ENCODE peak calls at places on chromosomes 13 and 19, in five cellular contexts. P, O, H, D and I are unnamed samples.

GRCh38 chr19:27794444-27795042 is 1418.4 kb downstream of the UQCRFS1 start:
- DNase-seq in P (peak; percentile 3), O (peak; percentile 47), H (peak; percentile 59), D (peak; percentile 81), I (peak; percentile 61)

GRCh38 chr19:5430237-5430636 is 25.0 kb upstream of the ZNRF4 start:
- DNase-seq in P (no peak), O (no peak), H (peak; percentile 72), D (peak; percentile 23), I (no peak)

GRCh38 chr13:106376411-106377112 is 158.9 kb downstream of the EFNB2 start:
- DNase-seq in P (no peak), O (peak; percentile 95), H (no peak), D (peak; percentile 33), I (peak; percentile 90)

GRCh38 chr19:44869728-44870470 is 21.2 kb upstream of the TOMM40 start:
- DNase-seq in P (no peak), O (peak; percentile 84), H (no peak), D (no peak), I (peak; percentile 53)

GRCh38 chr13:97749174-97749573 is 204.3 kb upstream of the IPO5 start:
- DNase-seq in P (no peak), O (peak; percentile 1), H (no peak), D (peak; percentile 11), I (no peak)

GRCh38 chr13:71663431-71663830 is 203.6 kb downstream of the DACH1 start:
- DNase-seq in P (no peak), O (no peak), H (no peak), D (no peak), I (no peak)

GRCh38 chr19:6161271-6161850 is 25.9 kb downstream of the ACSBG2 start:
- DNase-seq in P (no peak), O (no peak), H (peak; percentile 77), D (peak; percentile 33), I (no peak)

GRCh38 chr19:38848299-38849146 is 1.3 kb downstream of the HNRNPL start:
- DNase-seq in P (no peak), O (no peak), H (no peak), D (no peak), I (no peak)

GRCh38 chr19:45569619-45570421 is 14.8 kb downstream of the OPA3 start:
- DNase-seq in P (peak; percentile 47), O (no peak), H (peak; percentile 83), D (peak; percentile 74), I (no peak)

GRCh38 chr13:113126265-113127150 is 3.9 kb downstream of the F10 start:
- DNase-seq in P (no peak), O (no peak), H (no peak), D (no peak), I (no peak)

GRCh38 chr19:13037161-13037560 is 41.9 kb downstream of the NFIX start:
- DNase-seq in P (no peak), O (peak; percentile 85), H (no peak), D (peak; percentile 83), I (peak; percentile 58)

GRCh38 chr19:18479964-18480723 is 41.7 kb downstream of the ELL start:
- DNase-seq in P (no peak), O (peak; percentile 64), H (no peak), D (no peak), I (peak; percentile 92)

GRCh38 chr13:24627864-24628418 is 52.3 kb upstream of the ATP12A start:
- DNase-seq in P (no peak), O (no peak), H (no peak), D (peak; percentile 51), I (no peak)

GRCh38 chr19:43625918-43626579 is 6.6 kb upstream of the ZNF428 start:
- DNase-seq in P (no peak), O (no peak), H (peak; percentile 81), D (peak; percentile 57), I (no peak)

GRCh38 chr19:31501427-31502195 is 152.4 kb upstream of the TSHZ3 start:
- DNase-seq in P (no peak), O (no peak), H (no peak), D (no peak), I (no peak)

GRCh38 chr19:38975214-38975860 is at the start of gene FBXO17:
- DNase-seq in P (peak; percentile 50), O (peak; percentile 63), H (peak; percentile 67), D (peak; percentile 72), I (peak; percentile 72)

GRCh38 chr19:17680235-17680722 is 7.9 kb downstream of the UNC13A start:
- DNase-seq in P (no peak), O (peak; percentile 62), H (peak; percentile 52), D (peak; percentile 63), I (peak; percentile 96)

DNA sequence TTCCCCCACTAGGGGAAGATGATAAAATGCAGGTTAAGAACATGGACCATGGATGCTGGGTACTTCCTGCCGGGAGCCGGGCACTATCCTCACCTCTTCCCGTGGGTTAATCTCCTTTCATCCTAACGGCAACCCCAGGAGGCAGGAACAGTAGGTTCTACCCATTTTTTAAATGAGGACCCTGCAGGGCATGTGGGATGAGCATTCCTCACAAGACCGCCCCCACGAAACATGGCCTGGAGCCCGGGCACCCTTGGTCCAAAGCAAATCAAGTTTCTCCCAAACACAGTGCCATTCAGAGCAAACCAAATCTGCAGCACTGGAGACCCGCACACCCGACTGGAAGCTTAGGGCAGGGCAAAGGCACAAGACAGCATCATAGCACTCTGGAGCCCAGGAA is 35.4 kb downstream of the COL4A2 start:
- DNase-seq in P (no peak), O (no peak), H (no peak), D (no peak), I (no peak)
- H3K4ac ChIP-seq in P (no peak overlapping the region), O (peak overlapping the region; percentile 65), H (no peak overlapping the region), D (no peak overlapping the region), I (peak overlapping the region; percentile 20)

GRCh38 chr19:58555369-58555885 is 522 bp upstream of the CHMP2A start:
- DNase-seq in P (no peak), O (no peak), H (no peak), D (no peak), I (no peak)
- H3K18ac ChIP-seq in P (peak overlapping the region; percentile 92), O (peak overlapping the region; percentile 30), H (peak overlapping the region; percentile 8), D (no peak overlapping the region), I (peak overlapping the region; percentile 61)

GRCh38 chr19:1018932-1019615 is 1.8 kb downstream of the TMEM259 start:
- DNase-seq in P (no peak), O (no peak), H (no peak), D (no peak), I (no peak)
- H3K4ac ChIP-seq in P (no peak overlapping the region), O (no peak overlapping the region), H (no peak overlapping the region), D (no peak overlapping the region), I (no peak overlapping the region)

DNA sequence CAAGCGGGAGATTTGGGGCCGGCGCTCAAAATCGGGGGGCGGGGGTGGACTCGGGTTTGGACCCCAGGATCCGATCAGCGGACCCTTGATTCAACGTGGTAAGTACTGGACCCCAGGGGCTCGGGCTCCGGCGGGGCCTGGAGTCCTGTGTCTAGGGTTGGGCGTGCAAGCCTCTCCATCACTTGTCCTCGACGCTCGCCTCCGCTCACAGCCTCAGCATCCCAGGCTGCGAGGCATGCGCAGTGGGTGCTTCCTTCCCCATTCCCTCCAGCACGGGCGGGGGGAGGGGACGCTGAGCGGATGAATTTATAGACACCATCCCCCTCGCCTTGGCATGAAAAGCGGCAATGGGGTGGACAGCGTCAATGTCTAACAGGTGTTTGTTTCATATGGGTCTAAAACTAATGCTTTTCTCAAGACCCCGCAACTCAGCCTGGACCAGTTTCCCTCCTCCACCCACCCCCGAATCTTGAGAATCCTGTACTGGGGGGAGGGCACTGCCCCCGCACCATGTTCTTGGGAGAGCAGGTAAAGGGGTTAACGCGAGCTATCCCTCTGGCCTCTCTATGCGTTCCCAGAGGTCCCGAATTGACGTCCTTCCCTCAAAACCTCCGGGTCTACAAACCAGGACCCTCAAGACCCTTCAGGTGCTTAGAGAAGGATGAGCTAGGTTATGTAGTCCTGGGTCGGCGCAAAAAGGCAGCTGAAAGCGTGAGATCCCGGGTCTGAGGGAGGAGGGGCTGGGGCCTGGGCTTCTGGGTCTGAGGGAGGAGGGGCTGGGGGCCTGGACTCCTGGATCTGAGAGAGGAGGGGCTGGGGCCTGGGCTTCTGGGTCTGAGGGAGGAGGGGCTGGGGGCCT is 556 bp downstream of the CPT1C start:
- DNase-seq in P (peak; percentile 80), O (peak; percentile 70), H (peak; percentile 78), D (peak; percentile 87), I (peak; percentile 74)
- H3K18ac ChIP-seq in P (peak overlapping the region; percentile 90), O (peak overlapping the region; percentile 67), H (no peak overlapping the region), D (peak overlapping the region; percentile 16), I (no peak overlapping the region)

DNA sequence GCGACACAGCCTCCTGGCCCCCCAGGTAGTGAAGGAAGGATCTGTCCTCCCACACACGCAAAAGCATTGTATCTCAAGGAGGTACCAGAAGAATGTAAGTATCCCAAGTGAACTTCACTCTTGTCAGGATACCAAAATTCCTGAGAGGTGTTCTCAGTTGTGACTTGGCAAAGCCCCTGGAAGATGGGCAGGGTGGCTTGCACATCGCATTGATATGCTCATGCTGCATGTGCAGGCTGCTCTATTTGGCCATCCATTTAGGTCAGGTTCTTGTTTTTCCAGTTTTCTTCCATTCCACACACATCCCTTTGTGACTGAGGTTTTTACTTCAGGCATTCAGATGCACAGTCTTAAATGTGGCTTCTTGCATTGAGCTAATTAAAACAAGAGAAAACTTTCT is 382.8 kb downstream of the FOXO1 start:
- DNase-seq in P (no peak), O (no peak), H (no peak), D (no peak), I (no peak)
- H3K4ac ChIP-seq in P (no peak overlapping the region), O (no peak overlapping the region), H (no peak overlapping the region), D (no peak overlapping the region), I (no peak overlapping the region)

GRCh38 chr13:94312511-94313191 is 166.8 kb downstream of the DCT start:
- DNase-seq in P (peak; percentile 37), O (no peak), H (no peak), D (peak; percentile 30), I (peak; percentile 16)
- H3K18ac ChIP-seq in P (no peak overlapping the region), O (peak overlapping the region; percentile 20), H (no peak overlapping the region), D (peak overlapping the region; percentile 54), I (peak overlapping the region; percentile 96)

GRCh38 chr13:110323986-110324749 is 17.1 kb downstream of the COL4A2 start:
- DNase-seq in P (no peak), O (no peak), H (peak; percentile 19), D (no peak), I (no peak)
- H3K4ac ChIP-seq in P (no peak overlapping the region), O (peak overlapping the region; percentile 67), H (no peak overlapping the region), D (no peak overlapping the region), I (no peak overlapping the region)